ENCODE peak calls at places on chromosome 1, in six cellular contexts. Z, Y, J, F, G and L are unnamed samples.

GRCh38 chr1:4657920-4658585 is 3.6 kb downstream of the AJAP1 start:
- DNase-seq in Z (no peak), Y (no peak), J (no peak), F (no peak), G (no peak), L (no peak)

GRCh38 chr1:9182784-9183257 is 51.8 kb upstream of the H6PD start:
- DNase-seq in Z (no peak), Y (no peak), J (peak; percentile 58), F (no peak), G (no peak), L (peak; percentile 56)

GRCh38 chr1:240595476-240595875 is 16.5 kb downstream of the GREM2 start:
- DNase-seq in Z (no peak), Y (no peak), J (no peak), F (no peak), G (no peak), L (no peak)

GRCh38 chr1:119330062-119330939 is 38.3 kb upstream of the HAO2 start:
- DNase-seq in Z (no peak), Y (no peak), J (no peak), F (no peak), G (no peak), L (no peak)

GRCh38 chr1:176543360-176544136 is 80.6 kb downstream of the PAPPA2 start:
- DNase-seq in Z (no peak), Y (no peak), J (no peak), F (no peak), G (no peak), L (no peak)

GRCh38 chr1:228004331-228004871 is 2.4 kb upstream of the WNT3A start:
- DNase-seq in Z (peak; percentile 33), Y (peak; percentile 63), J (peak; percentile 71), F (no peak), G (no peak), L (no peak)

GRCh38 chr1:99131541-99131940 is 126.9 kb upstream of the PLPPR5 start:
- DNase-seq in Z (no peak), Y (no peak), J (no peak), F (no peak), G (no peak), L (no peak)

GRCh38 chr1:105138445-105138821 is 1388.7 kb downstream of the AMY1C start:
- DNase-seq in Z (peak; percentile 76), Y (no peak), J (no peak), F (no peak), G (no peak), L (no peak)

GRCh38 chr1:16015960-16016901 is 1.6 kb downstream of the HSPB7 start:
- DNase-seq in Z (no peak), Y (no peak), J (no peak), F (no peak), G (no peak), L (no peak)

GRCh38 chr1:204960306-204960984 is 82.6 kb upstream of the CNTN2 start:
- DNase-seq in Z (no peak), Y (no peak), J (no peak), F (no peak), G (no peak), L (no peak)

GRCh38 chr1:103538226-103538625 is 12.7 kb downstream of the RNPC3 start:
- DNase-seq in Z (no peak), Y (no peak), J (no peak), F (no peak), G (no peak), L (no peak)

GRCh38 chr1:46983825-46984586 is 39.5 kb upstream of the CYP4X1 start:
- DNase-seq in Z (no peak), Y (no peak), J (no peak), F (no peak), G (no peak), L (no peak)

GRCh38 chr1:99675994-99676393 is 30.1 kb downstream of the PALMD start:
- DNase-seq in Z (no peak), Y (no peak), J (no peak), F (no peak), G (no peak), L (no peak)

GRCh38 chr1:110113551-110113950 is 1.3 kb downstream of the UBL4B start:
- DNase-seq in Z (no peak), Y (no peak), J (no peak), F (no peak), G (no peak), L (no peak)

GRCh38 chr1:24704411-24705259 is 40.6 kb upstream of the CLIC4 start:
- DNase-seq in Z (no peak), Y (peak; percentile 62), J (no peak), F (no peak), G (no peak), L (no peak)

GRCh38 chr1:23639460-23639859 is 52.1 kb upstream of the RPL11 start:
- DNase-seq in Z (no peak), Y (no peak), J (no peak), F (no peak), G (no peak), L (no peak)

GRCh38 chr1:9753121-9753531 is 70.6 kb downstream of the CLSTN1 start:
- DNase-seq in Z (no peak), Y (no peak), J (no peak), F (no peak), G (no peak), L (no peak)

GRCh38 chr1:226639631-226640061 is 91.1 kb downstream of the STUM start:
- DNase-seq in Z (no peak), Y (no peak), J (no peak), F (no peak), G (no peak), L (no peak)

GRCh38 chr1:51157411-51157810 is 55.4 kb downstream of the C1orf185 start:
- DNase-seq in Z (no peak), Y (no peak), J (no peak), F (no peak), G (no peak), L (no peak)

GRCh38 chr1:14350197-14350596 is 248.3 kb upstream of the KAZN start:
- DNase-seq in Z (no peak), Y (no peak), J (no peak), F (no peak), G (no peak), L (no peak)

GRCh38 chr1:211497489-211498045 is 5.6 kb upstream of the RD3 start:
- DNase-seq in Z (no peak), Y (no peak), J (no peak), F (no peak), G (no peak), L (no peak)

GRCh38 chr1:35725591-35725990 is 6.9 kb upstream of the C1orf216 start:
- DNase-seq in Z (no peak), Y (no peak), J (no peak), F (no peak), G (no peak), L (no peak)

GRCh38 chr1:173960625-173961024 is 43.5 kb upstream of the SERPINC1 start:
- DNase-seq in Z (no peak), Y (no peak), J (no peak), F (no peak), G (no peak), L (no peak)

GRCh38 chr1:78303620-78304019 is 187.2 kb upstream of the PTGFR start:
- DNase-seq in Z (no peak), Y (no peak), J (no peak), F (no peak), G (no peak), L (no peak)

GRCh38 chr1:197144570-197145325 is 1.7 kb downstream of the ASPM start:
- DNase-seq in Z (peak; percentile 18), Y (peak; percentile 26), J (no peak), F (no peak), G (no peak), L (no peak)

GRCh38 chr1:199394856-199395255 is 632.7 kb upstream of the NR5A2 start:
- DNase-seq in Z (no peak), Y (no peak), J (no peak), F (no peak), G (no peak), L (no peak)

GRCh38 chr1:214281030-214281901 is at the start of gene SMYD2:
- DNase-seq in Z (peak; percentile 56), Y (peak; percentile 96), J (peak; percentile 85), F (peak; percentile 65), G (no peak), L (peak; percentile 58)
- TF ChIP-seq POLR2AphosphoS5 in Z (peak; percentile 51), Y (peak; percentile 51), J (peak; percentile 28), F (no peak), G (no peak), L (peak; percentile 42)

DNA sequence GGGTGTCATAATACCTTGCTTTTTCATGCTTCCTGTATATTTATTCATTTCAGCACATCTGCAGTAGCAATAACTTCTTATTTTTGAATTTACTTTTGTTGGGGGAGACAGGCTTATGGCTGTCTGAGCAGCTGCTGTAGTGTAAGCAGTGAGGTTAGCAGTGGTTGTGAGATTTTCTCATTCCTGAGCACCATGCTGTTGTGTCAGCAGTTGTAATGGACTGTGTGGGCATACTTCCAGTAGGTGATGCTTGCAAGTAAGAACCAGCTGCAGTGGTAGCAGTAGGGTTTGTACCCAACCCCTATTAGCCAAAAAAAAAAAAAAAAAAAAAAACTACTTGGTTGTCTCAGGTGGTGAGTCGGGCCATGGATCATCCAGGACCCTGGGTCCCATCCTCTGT is 311.6 kb downstream of the NUF2 start:
- DNase-seq in Z (no peak), Y (no peak), J (no peak), F (no peak), G (no peak), L (no peak)
- TF ChIP-seq POLR2A in Z (no peak), Y (no peak), J (no peak), F (no peak), G (no peak), L (no peak)

DNA sequence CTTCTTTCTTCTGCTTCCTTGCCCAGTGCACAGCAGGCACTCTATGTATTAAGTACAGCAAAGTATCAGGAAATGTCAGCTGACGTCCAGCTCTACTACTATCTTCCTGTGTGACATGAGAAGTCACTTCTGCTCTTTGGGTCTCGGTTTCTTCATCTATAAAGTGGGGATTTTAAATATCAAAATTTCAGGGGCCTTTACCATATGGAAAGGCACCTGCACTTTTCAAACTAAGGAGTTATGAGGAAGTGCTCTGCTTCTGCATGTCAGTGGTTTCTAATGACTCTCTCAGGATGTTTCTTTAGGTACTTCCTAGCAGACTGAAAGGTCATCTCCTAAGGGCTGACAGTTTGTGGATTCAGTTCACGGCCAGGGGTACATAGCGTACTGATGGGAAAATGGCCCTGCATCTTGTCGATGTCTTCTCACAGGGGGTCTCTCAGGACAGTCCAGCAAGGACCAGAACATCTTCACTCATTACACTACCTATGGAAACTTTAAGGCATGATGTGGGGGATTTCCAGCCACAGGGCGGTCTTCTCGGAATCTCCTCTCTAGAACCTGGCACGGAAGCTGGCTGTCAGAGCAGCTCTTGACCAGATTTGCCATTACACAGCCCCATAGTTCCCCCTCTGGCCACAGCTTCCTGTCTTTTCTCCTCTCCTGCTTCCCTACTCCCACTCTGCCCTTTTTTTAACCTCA is 42.0 kb upstream of the MTF1 start:
- DNase-seq in Z (no peak), Y (no peak), J (no peak), F (peak; percentile 28), G (peak; percentile 61), L (no peak)
- TF ChIP-seq TAF1 in Z (no peak), Y (no peak), J (no peak), F (no peak), G (no peak), L (no peak)

GRCh38 chr1:202054094-202054493 is 43.7 kb downstream of the ELF3 start:
- DNase-seq in Z (no peak), Y (no peak), J (no peak), F (no peak), G (no peak), L (no peak)

GRCh38 chr1:202061055-202061454 is 50.7 kb downstream of the ELF3 start:
- DNase-seq in Z (no peak), Y (no peak), J (no peak), F (no peak), G (no peak), L (no peak)

GRCh38 chr1:202058001-202058908 is 47.9 kb downstream of the ELF3 start:
- DNase-seq in Z (peak; percentile 94), Y (peak; percentile 4), J (no peak), F (no peak), G (no peak), L (no peak)

GRCh38 chr1:202056644-202057334 is 46.4 kb downstream of the ELF3 start:
- DNase-seq in Z (peak; percentile 89), Y (no peak), J (no peak), F (no peak), G (no peak), L (no peak)
- TF ChIP-seq POLR2AphosphoS5 in Z (peak; percentile 40), Y (no peak), J (no peak), F (no peak), G (no peak), L (no peak)